ENCODE peak calls at places on chromosomes 7 and 10, in five cellular contexts. E is left ventricle myocardium inferior, B is OCI-LY7, Q is psoas muscle, W is foreskin fibroblast. K is an unnamed sample.

GRCh38 chr10:47406870-47407648 is 23.0 kb upstream of the ZNF488 start:
- DNase-seq in B (no peak), W (peak; percentile 79), Q (no peak), E (no peak), K (no peak)

GRCh38 chr7:120718361-120718760 is 139.6 kb downstream of the TSPAN12 start:
- DNase-seq in B (no peak), Q (no peak), W (no peak), E (no peak), K (no peak)

GRCh38 chr10:33719005-33719703 is 384.7 kb upstream of the NRP1 start:
- DNase-seq in E (peak; percentile 18), W (no peak), B (no peak), Q (no peak), K (peak; percentile 16)

GRCh38 chr10:5942001-5942400 is 35.3 kb downstream of the IL15RA start:
- DNase-seq in Q (no peak), E (no peak), W (no peak), B (no peak), K (no peak)

GRCh38 chr7:140048989-140049338 is 13.8 kb downstream of the PARP12 start:
- DNase-seq in E (no peak), W (no peak), Q (no peak), B (no peak), K (no peak)

GRCh38 chr10:85622425-85622824 is 744.2 kb downstream of the GRID1 start:
- DNase-seq in B (no peak), W (no peak), Q (no peak), E (no peak), K (no peak)

GRCh38 chr7:75892634-75893272 is 13.9 kb downstream of the RHBDD2 start:
- DNase-seq in Q (peak; percentile 66), B (no peak), E (peak; percentile 70), W (peak; percentile 81), K (peak; percentile 50)

GRCh38 chr7:150967332-150967731 is 10.8 kb downstream of the KCNH2 start:
- DNase-seq in E (no peak), Q (no peak), W (no peak), B (no peak), K (no peak)

GRCh38 chr10:111077715-111078504 is 1.1 kb downstream of the ADRA2A start:
- DNase-seq in Q (peak; percentile 29), W (peak; percentile 28), E (peak; percentile 30), B (no peak), K (no peak)

GRCh38 chr10:94803307-94803706 is 40.8 kb downstream of the CYP2C19 start:
- DNase-seq in W (no peak), Q (no peak), E (no peak), B (no peak), K (no peak)

GRCh38 chr7:4724648-4725013 is 42.5 kb downstream of the FOXK1 start:
- DNase-seq in Q (no peak), E (no peak), W (peak; percentile 40), B (no peak), K (no peak)

GRCh38 chr7:117279931-117280525 is 42.8 kb downstream of the WNT2 start:
- DNase-seq in B (no peak), E (no peak), Q (no peak), W (peak; percentile 31), K (no peak)

GRCh38 chr10:88091490-88092061 is 228.2 kb downstream of the PTEN start:
- DNase-seq in B (peak; percentile 73), W (no peak), E (no peak), Q (no peak), K (no peak)

GRCh38 chr10:18473424-18474110 is 177.8 kb downstream of the NSUN6 start:
- DNase-seq in B (no peak), E (no peak), W (no peak), Q (no peak), K (peak; percentile 69)

GRCh38 chr10:129916506-129916995 is 47.5 kb downstream of the EBF3 start:
- DNase-seq in E (no peak), B (no peak), W (no peak), Q (no peak), K (no peak)

GRCh38 chr10:6929157-6929830 is 349.2 kb upstream of the PRKCQ start:
- DNase-seq in E (no peak), W (no peak), B (peak; percentile 63), Q (no peak), K (no peak)

GRCh38 chr10:13987472-13987871 is 343.3 kb downstream of the FRMD4A start:
- DNase-seq in W (peak; percentile 83), Q (no peak), B (no peak), E (no peak), K (no peak)

GRCh38 chr10:70348228-70348850 is 34.1 kb downstream of the LRRC20 start:
- DNase-seq in Q (no peak), B (peak; percentile 77), E (no peak), W (peak; percentile 72), K (peak; percentile 40)

GRCh38 chr7:44051611-44052220 is 7.2 kb downstream of the DBNL start:
- DNase-seq in Q (no peak), E (no peak), B (no peak), W (no peak), K (no peak)

GRCh38 chr7:75953431-75953830 is 38.5 kb downstream of the POR start:
- DNase-seq in B (no peak), Q (no peak), E (no peak), W (no peak), K (no peak)

GRCh38 chr7:158819571-158820203 is 9.6 kb downstream of the ESYT2 start:
- DNase-seq in B (no peak), Q (no peak), E (no peak), W (peak; percentile 69), K (no peak)

GRCh38 chr10:12194752-12195271 is 879 bp downstream of the NUDT5 start:
- DNase-seq in B (peak; percentile 46), Q (peak; percentile 61), E (peak; percentile 38), W (peak; percentile 68), K (peak; percentile 44)

GRCh38 chr7:157016352-157017041 is 6.0 kb upstream of the MNX1 start:
- DNase-seq in W (no peak), E (no peak), Q (no peak), B (peak; percentile 47), K (no peak)

GRCh38 chr10:113333313-113333712 is 219.5 kb upstream of the HABP2 start:
- DNase-seq in B (no peak), E (no peak), W (no peak), Q (no peak), K (no peak)

GRCh38 chr7:41698726-41699125 is 4.2 kb downstream of the INHBA start:
- DNase-seq in W (peak; percentile 59), B (no peak), Q (no peak), E (no peak), K (no peak)

GRCh38 chr7:71900556-71900955 is 511.6 kb downstream of the CALN1 start:
- DNase-seq in Q (no peak), B (no peak), E (no peak), W (no peak), K (no peak)

GRCh38 chr7:112419543-112420130 is 30.6 kb upstream of the IFRD1 start:
- DNase-seq in Q (no peak), E (no peak), B (no peak), W (no peak), K (no peak)

GRCh38 chr7:70178787-70179186 is 580.5 kb downstream of the AUTS2 start:
- DNase-seq in W (peak; percentile 50), B (no peak), Q (no peak), E (no peak), K (no peak)

GRCh38 chr7:31095286-31096197 is 43.4 kb downstream of the ADCYAP1R1 start:
- DNase-seq in E (no peak), B (no peak), Q (no peak), W (no peak), K (no peak)

GRCh38 chr7:22154130-22154529 is 202.8 kb downstream of the RAPGEF5 start:
- DNase-seq in Q (no peak), W (no peak), B (no peak), E (no peak), K (no peak)

GRCh38 chr10:31759124-31759798 is 169.4 kb downstream of the ARHGAP12 start:
- DNase-seq in B (no peak), Q (peak; percentile 60), W (peak; percentile 72), E (no peak), K (peak; percentile 52)

GRCh38 chr7:7701513-7701912 is 16.9 kb downstream of the RPA3 start:
- DNase-seq in B (no peak), W (no peak), Q (no peak), E (no peak), K (no peak)

GRCh38 chr10:11024596-11024995 is 6.9 kb downstream of the CELF2 start:
- DNase-seq in W (peak; percentile 76), B (no peak), E (no peak), Q (no peak), K (no peak)

GRCh38 chr7:70693690-70694356 is 438.1 kb upstream of the GALNT17 start:
- DNase-seq in W (peak; percentile 76), E (peak; percentile 83), Q (peak; percentile 91), B (peak; percentile 81), K (peak; percentile 80)

GRCh38 chr10:44853148-44853734 is 57.9 kb upstream of the TMEM72 start:
- DNase-seq in Q (no peak), B (no peak), E (no peak), W (peak; percentile 74), K (no peak)
- TF ChIP-seq CTCF in Q (no peak), B (no peak), E (peak; percentile 35), W (peak; percentile 87), K (no peak)

DNA sequence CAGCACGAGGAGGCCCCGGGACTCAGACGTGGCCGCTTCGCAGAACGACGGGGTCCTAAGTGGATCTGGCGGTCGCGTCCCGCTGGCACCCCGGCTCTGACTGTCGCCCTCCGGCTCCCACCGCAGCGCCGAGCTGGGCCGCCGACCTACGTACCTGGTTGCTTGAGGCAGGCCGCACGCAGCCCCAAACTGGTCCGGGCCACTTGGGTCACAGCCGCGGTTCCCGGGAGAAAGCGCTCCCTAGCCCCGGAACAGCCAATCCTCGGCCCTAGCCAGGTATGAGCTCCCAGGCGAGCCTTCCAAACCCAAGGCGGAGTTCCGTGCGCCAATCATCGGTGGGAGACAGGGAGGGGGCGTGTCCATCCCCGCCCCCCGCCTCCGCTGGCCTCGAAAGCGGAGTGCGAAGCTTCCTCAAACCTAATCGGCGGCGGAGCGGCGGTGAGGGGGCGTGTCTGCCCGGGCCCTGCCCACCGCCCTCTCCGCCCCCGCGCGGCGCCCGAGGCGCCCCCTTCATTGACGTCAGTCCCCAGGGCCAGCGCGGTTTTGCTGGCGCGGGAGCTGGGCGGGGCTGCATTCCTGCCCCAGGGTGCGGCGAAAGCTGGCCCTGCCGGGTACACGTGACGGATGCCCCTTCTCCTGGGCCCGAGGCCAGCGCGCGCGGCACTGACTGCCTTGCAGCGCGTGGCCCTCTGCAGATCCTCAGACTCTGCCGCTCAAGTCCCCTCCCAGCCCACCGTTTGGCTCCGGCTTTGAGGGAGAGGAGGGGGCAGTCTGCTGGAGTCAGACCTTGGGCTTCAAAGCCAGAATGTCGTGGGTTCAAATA is at the start of gene AVPI1:
- DNase-seq in W (peak; percentile 100), B (peak; percentile 95), Q (peak; percentile 97), E (peak; percentile 97), K (peak; percentile 98)
- TF ChIP-seq CTCF in W (no peak), B (no peak), Q (no peak), E (no peak), K (no peak)

GRCh38 chr10:61547297-61547696 is 94.1 kb upstream of the TMEM26 start:
- DNase-seq in B (no peak), Q (no peak), W (no peak), E (no peak), K (no peak)
- TF ChIP-seq CTCF in B (no peak), Q (no peak), W (no peak), E (no peak), K (no peak)

DNA sequence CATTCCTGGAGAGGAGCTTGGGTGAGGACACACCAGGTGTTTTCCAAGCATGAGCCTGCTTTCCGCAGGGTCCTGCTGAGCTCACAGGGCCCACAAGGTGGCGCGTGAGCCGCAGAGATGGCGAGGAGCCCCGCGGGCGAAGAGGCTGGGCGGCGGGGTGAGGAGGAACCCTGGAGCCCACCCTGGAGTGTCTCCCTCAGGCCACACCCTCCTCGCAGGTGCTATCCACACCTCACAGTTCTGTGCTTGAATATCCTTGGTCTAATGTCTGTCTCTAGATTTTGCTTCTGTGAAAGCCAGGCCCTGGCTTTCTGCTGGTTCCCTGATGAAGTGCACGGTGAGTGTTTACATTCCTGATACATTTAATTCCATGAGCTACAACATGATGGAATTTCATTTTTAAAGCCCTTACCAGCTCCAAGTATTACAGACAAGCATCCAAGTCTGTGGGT is 433.6 kb downstream of the ACTR3B start:
- DNase-seq in B (peak; percentile 12), Q (no peak), E (no peak), W (no peak), K (no peak)
- TF ChIP-seq CTCF in B (peak; percentile 70), Q (peak; percentile 45), E (peak; percentile 68), W (no peak), K (peak; percentile 45)

K was measured in heart right ventricle.